ENCODE peak calls at places on chromosomes 16 and 17, in five cellular contexts. One of them, this sample, is unnamed.

GRCh38 chr16:64356267-64356666 is 765.6 kb downstream of the CDH11 start:
- DNase-seq in smooth muscle cell of the brain vasculature: peak
- DNase-seq in stimulated activated CD4-positive, alpha-beta T cell treated with anti-CD3 and anti-CD28 coated beads, Interleukin-2, amount 100 ng/mL, for 48 hours: no peak
- DNase-seq in AG04449: peak
- DNase-seq in cardiac fibroblast: peak
- DNase-seq in this sample: no peak

GRCh38 chr16:87834668-87835473 is 34.4 kb downstream of the SLC7A5 start:
- DNase-seq in smooth muscle cell of the brain vasculature: no peak
- DNase-seq in stimulated activated CD4-positive, alpha-beta T cell treated with anti-CD3 and anti-CD28 coated beads, Interleukin-2, amount 100 ng/mL, for 48 hours: no peak
- DNase-seq in AG04449: no peak
- DNase-seq in cardiac fibroblast: peak
- DNase-seq in this sample: no peak

GRCh38 chr17:70169707-70170597 is 620 bp downstream of the KCNJ2 start:
- DNase-seq in smooth muscle cell of the brain vasculature: no peak
- DNase-seq in stimulated activated CD4-positive, alpha-beta T cell treated with anti-CD3 and anti-CD28 coated beads, Interleukin-2, amount 100 ng/mL, for 48 hours: no peak
- DNase-seq in AG04449: no peak
- DNase-seq in cardiac fibroblast: peak
- DNase-seq in this sample: peak

GRCh38 chr17:33277436-33278100 is 15.5 kb downstream of the ASIC2 start:
- DNase-seq in smooth muscle cell of the brain vasculature: no peak
- DNase-seq in stimulated activated CD4-positive, alpha-beta T cell treated with anti-CD3 and anti-CD28 coated beads, Interleukin-2, amount 100 ng/mL, for 48 hours: no peak
- DNase-seq in AG04449: no peak
- DNase-seq in cardiac fibroblast: no peak
- DNase-seq in this sample: no peak

GRCh38 chr17:18256776-18257175 is 1.8 kb downstream of the FLII start:
- DNase-seq in smooth muscle cell of the brain vasculature: no peak
- DNase-seq in stimulated activated CD4-positive, alpha-beta T cell treated with anti-CD3 and anti-CD28 coated beads, Interleukin-2, amount 100 ng/mL, for 48 hours: no peak
- DNase-seq in AG04449: no peak
- DNase-seq in cardiac fibroblast: no peak
- DNase-seq in this sample: no peak

GRCh38 chr17:31752570-31752969 is 106.5 kb downstream of the COPRS start:
- DNase-seq in smooth muscle cell of the brain vasculature: no peak
- DNase-seq in stimulated activated CD4-positive, alpha-beta T cell treated with anti-CD3 and anti-CD28 coated beads, Interleukin-2, amount 100 ng/mL, for 48 hours: no peak
- DNase-seq in AG04449: no peak
- DNase-seq in cardiac fibroblast: no peak
- DNase-seq in this sample: no peak

GRCh38 chr17:43536236-43537088 is 9.7 kb downstream of the ETV4 start:
- DNase-seq in smooth muscle cell of the brain vasculature: peak
- DNase-seq in stimulated activated CD4-positive, alpha-beta T cell treated with anti-CD3 and anti-CD28 coated beads, Interleukin-2, amount 100 ng/mL, for 48 hours: no peak
- DNase-seq in AG04449: no peak
- DNase-seq in cardiac fibroblast: peak
- DNase-seq in this sample: no peak

GRCh38 chr17:52156576-52156975 is 1.9 kb downstream of the CA10 start:
- DNase-seq in smooth muscle cell of the brain vasculature: no peak
- DNase-seq in stimulated activated CD4-positive, alpha-beta T cell treated with anti-CD3 and anti-CD28 coated beads, Interleukin-2, amount 100 ng/mL, for 48 hours: no peak
- DNase-seq in AG04449: no peak
- DNase-seq in cardiac fibroblast: no peak
- DNase-seq in this sample: no peak

GRCh38 chr17:29241015-29241963 is 5.4 kb upstream of the CRYBA1 start:
- DNase-seq in smooth muscle cell of the brain vasculature: peak
- DNase-seq in stimulated activated CD4-positive, alpha-beta T cell treated with anti-CD3 and anti-CD28 coated beads, Interleukin-2, amount 100 ng/mL, for 48 hours: no peak
- DNase-seq in AG04449: peak
- DNase-seq in cardiac fibroblast: peak
- DNase-seq in this sample: peak

GRCh38 chr17:29867643-29868181 is 62.3 kb downstream of the SSH2 start:
- DNase-seq in smooth muscle cell of the brain vasculature: no peak
- DNase-seq in stimulated activated CD4-positive, alpha-beta T cell treated with anti-CD3 and anti-CD28 coated beads, Interleukin-2, amount 100 ng/mL, for 48 hours: no peak
- DNase-seq in AG04449: no peak
- DNase-seq in cardiac fibroblast: no peak
- DNase-seq in this sample: no peak

GRCh38 chr17:78112508-78113471 is 15.8 kb downstream of the TMC6 start:
- DNase-seq in smooth muscle cell of the brain vasculature: peak
- DNase-seq in stimulated activated CD4-positive, alpha-beta T cell treated with anti-CD3 and anti-CD28 coated beads, Interleukin-2, amount 100 ng/mL, for 48 hours: peak
- DNase-seq in AG04449: no peak
- DNase-seq in cardiac fibroblast: peak
- DNase-seq in this sample: no peak